ENCODE peak calls at places on chromosomes 12 and 14, in four cellular contexts. One of them, this sample, is unnamed.
A peak's percentile ranks its signal among the peaks of the same experiment; 100 is the strongest.

GRCh38 chr14:93994919-93995682 is 2.0 kb upstream of the CCDC197 start:
- DNase-seq in WTC11: peak; percentile 36
- DNase-seq in NB4: no peak
- DNase-seq in fibroblast of pulmonary artery: peak; percentile 45
- DNase-seq in this sample: peak; percentile 71

GRCh38 chr12:87871061-87871460 is 158.1 kb downstream of the C12orf50 start:
- DNase-seq in WTC11: no peak
- DNase-seq in NB4: no peak
- DNase-seq in fibroblast of pulmonary artery: peak; percentile 31
- DNase-seq in this sample: no peak

GRCh38 chr12:117361312-117361670 is at the start of gene NOS1:
- DNase-seq in WTC11: peak; percentile 45
- DNase-seq in NB4: no peak
- DNase-seq in fibroblast of pulmonary artery: no peak
- DNase-seq in this sample: no peak

GRCh38 chr12:78229491-78230209 is 399.0 kb downstream of the NAV3 start:
- DNase-seq in WTC11: peak; percentile 69
- DNase-seq in NB4: peak; percentile 59
- DNase-seq in fibroblast of pulmonary artery: peak; percentile 59
- DNase-seq in this sample: peak; percentile 55

GRCh38 chr12:132575661-132576060 is 34.7 kb downstream of the LRCOL1 start:
- DNase-seq in WTC11: no peak
- DNase-seq in NB4: no peak
- DNase-seq in fibroblast of pulmonary artery: no peak
- DNase-seq in this sample: no peak

GRCh38 chr14:21985081-21985480 is 311.5 kb upstream of the OR4E1 start:
- DNase-seq in WTC11: no peak
- DNase-seq in NB4: no peak
- DNase-seq in fibroblast of pulmonary artery: no peak
- DNase-seq in this sample: no peak

GRCh38 chr12:34402228-34402898 is 380.1 kb downstream of the ALG10 start:
- DNase-seq in WTC11: no peak
- DNase-seq in NB4: no peak
- DNase-seq in fibroblast of pulmonary artery: no peak
- DNase-seq in this sample: no peak

GRCh38 chr12:108468149-108468968 is 46.7 kb upstream of the FICD start:
- DNase-seq in WTC11: no peak
- DNase-seq in NB4: peak; percentile 54
- DNase-seq in fibroblast of pulmonary artery: peak; percentile 55
- DNase-seq in this sample: peak; percentile 18

GRCh38 chr14:104863131-104863862 is 1.8 kb upstream of the CEP170B start:
- DNase-seq in WTC11: no peak
- DNase-seq in NB4: no peak
- DNase-seq in fibroblast of pulmonary artery: no peak
- DNase-seq in this sample: no peak

GRCh38 chr12:32100361-32100760 is 6.3 kb upstream of the BICD1 start:
- DNase-seq in WTC11: no peak
- DNase-seq in NB4: no peak
- DNase-seq in fibroblast of pulmonary artery: no peak
- DNase-seq in this sample: no peak

GRCh38 chr14:102723650-102724049 is 53.6 kb upstream of the TRAF3 start:
- DNase-seq in WTC11: no peak
- DNase-seq in NB4: no peak
- DNase-seq in fibroblast of pulmonary artery: no peak
- DNase-seq in this sample: no peak

GRCh38 chr12:69583203-69583602 is 2.1 kb upstream of the CCT2 start:
- DNase-seq in WTC11: peak; percentile 44
- DNase-seq in NB4: peak; percentile 60
- DNase-seq in fibroblast of pulmonary artery: no peak
- DNase-seq in this sample: peak; percentile 40

GRCh38 chr12:67320614-67321305 is 51.6 kb downstream of the CAND1 start:
- DNase-seq in WTC11: no peak
- DNase-seq in NB4: no peak
- DNase-seq in fibroblast of pulmonary artery: peak; percentile 17
- DNase-seq in this sample: no peak

GRCh38 chr14:90624228-90624627 is 192.0 kb downstream of the TTC7B start:
- DNase-seq in WTC11: no peak
- DNase-seq in NB4: peak; percentile 81
- DNase-seq in fibroblast of pulmonary artery: peak; percentile 17
- DNase-seq in this sample: peak; percentile 63

GRCh38 chr14:105477659-105478623 is 3.3 kb downstream of the CRIP2 start:
- DNase-seq in WTC11: no peak
- DNase-seq in NB4: peak; percentile 24
- DNase-seq in fibroblast of pulmonary artery: no peak
- DNase-seq in this sample: no peak

GRCh38 chr12:52215587-52216031 is 17.4 kb upstream of the KRT7 start:
- DNase-seq in WTC11: no peak
- DNase-seq in NB4: peak; percentile 13
- DNase-seq in fibroblast of pulmonary artery: no peak
- DNase-seq in this sample: no peak

GRCh38 chr12:4934651-4935050 is 24.9 kb downstream of the KCNA1 start:
- DNase-seq in WTC11: no peak
- DNase-seq in NB4: no peak
- DNase-seq in fibroblast of pulmonary artery: no peak
- DNase-seq in this sample: no peak

GRCh38 chr12:109714141-109714912 is 702 bp downstream of the FAM222A start:
- DNase-seq in WTC11: peak; percentile 78
- DNase-seq in NB4: peak; percentile 84
- DNase-seq in fibroblast of pulmonary artery: peak; percentile 42
- DNase-seq in this sample: no peak

GRCh38 chr14:95359974-95360826 is 40.5 kb upstream of the CLMN start:
- DNase-seq in WTC11: peak; percentile 68
- DNase-seq in NB4: no peak
- DNase-seq in fibroblast of pulmonary artery: no peak
- DNase-seq in this sample: no peak

GRCh38 chr14:68771631-68772030 is 21.2 kb downstream of the ZFP36L1 start:
- DNase-seq in WTC11: no peak
- DNase-seq in NB4: no peak
- DNase-seq in fibroblast of pulmonary artery: no peak
- DNase-seq in this sample: no peak

GRCh38 chr14:57982802-57983201 is 116.9 kb upstream of the SLC35F4 start:
- DNase-seq in WTC11: peak; percentile 22
- DNase-seq in NB4: no peak
- DNase-seq in fibroblast of pulmonary artery: peak; percentile 1
- DNase-seq in this sample: no peak

GRCh38 chr12:110453569-110454296 is 3.6 kb upstream of the ARPC3 start:
- DNase-seq in WTC11: no peak
- DNase-seq in NB4: no peak
- DNase-seq in fibroblast of pulmonary artery: no peak
- DNase-seq in this sample: no peak

GRCh38 chr12:31498424-31498823 is 92.5 kb downstream of the DENND5B start:
- DNase-seq in WTC11: no peak
- DNase-seq in NB4: no peak
- DNase-seq in fibroblast of pulmonary artery: no peak
- DNase-seq in this sample: no peak

GRCh38 chr14:69242311-69243224 is 17.4 kb upstream of the GALNT16 start:
- DNase-seq in WTC11: peak; percentile 67
- DNase-seq in NB4: peak; percentile 64
- DNase-seq in fibroblast of pulmonary artery: peak; percentile 83
- DNase-seq in this sample: peak; percentile 76

GRCh38 chr14:34713681-34714319 is 593 bp downstream of the CFL2 start:
- DNase-seq in WTC11: no peak
- DNase-seq in NB4: peak; percentile 45
- DNase-seq in fibroblast of pulmonary artery: peak; percentile 67
- DNase-seq in this sample: peak; percentile 80

DNA sequence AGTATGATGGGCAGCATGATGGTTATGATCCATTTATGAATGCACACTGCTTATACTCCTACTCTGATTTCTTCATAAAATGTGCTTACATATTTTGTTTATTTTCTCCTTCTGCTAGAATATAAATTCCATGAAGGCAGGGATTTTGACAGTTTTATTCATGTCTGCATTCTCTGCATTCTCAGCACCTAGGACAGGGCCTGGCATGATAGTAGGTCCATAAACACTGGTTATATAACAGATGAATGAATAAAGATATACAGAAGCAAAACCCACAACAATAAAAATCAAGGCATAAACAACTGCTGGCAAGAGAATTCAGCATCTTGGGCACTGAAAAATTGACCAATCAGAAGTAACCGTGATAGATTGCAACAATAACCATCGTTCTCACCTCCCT is 115.4 kb downstream of the WIF1 start:
- DNase-seq in WTC11: no peak
- DNase-seq in NB4: no peak
- DNase-seq in fibroblast of pulmonary artery: no peak
- DNase-seq in this sample: no peak
- TF ChIP-seq CTCF in WTC11: no peak
- TF ChIP-seq CTCF in NB4: no peak
- TF ChIP-seq CTCF in fibroblast of pulmonary artery: no peak
- TF ChIP-seq CTCF in this sample: no peak

GRCh38 chr12:96986883-96987523 is 79.9 kb downstream of the NEDD1 start:
- DNase-seq in WTC11: no peak
- DNase-seq in NB4: peak; percentile 45
- DNase-seq in fibroblast of pulmonary artery: peak; percentile 50
- DNase-seq in this sample: peak; percentile 7
- TF ChIP-seq CTCF in WTC11: peak; percentile 28
- TF ChIP-seq CTCF in NB4: peak; percentile 65
- TF ChIP-seq CTCF in fibroblast of pulmonary artery: peak; percentile 60
- TF ChIP-seq CTCF in this sample: peak; percentile 82

GRCh38 chr14:49549446-49549845 is 36.7 kb downstream of the RPS29 start:
- DNase-seq in WTC11: no peak
- DNase-seq in NB4: no peak
- DNase-seq in fibroblast of pulmonary artery: no peak
- DNase-seq in this sample: no peak

GRCh38 chr14:49551569-49551968 is 34.6 kb downstream of the RPS29 start:
- DNase-seq in WTC11: no peak
- DNase-seq in NB4: no peak
- DNase-seq in fibroblast of pulmonary artery: no peak
- DNase-seq in this sample: no peak

GRCh38 chr14:49552630-49553029 is 33.5 kb downstream of the RPS29 start:
- DNase-seq in WTC11: no peak
- DNase-seq in NB4: no peak
- DNase-seq in fibroblast of pulmonary artery: no peak
- DNase-seq in this sample: no peak

GRCh38 chr14:49549881-49550280 is 36.3 kb downstream of the RPS29 start:
- DNase-seq in WTC11: peak; percentile 54
- DNase-seq in NB4: no peak
- DNase-seq in fibroblast of pulmonary artery: no peak
- DNase-seq in this sample: peak; percentile 46

DNA sequence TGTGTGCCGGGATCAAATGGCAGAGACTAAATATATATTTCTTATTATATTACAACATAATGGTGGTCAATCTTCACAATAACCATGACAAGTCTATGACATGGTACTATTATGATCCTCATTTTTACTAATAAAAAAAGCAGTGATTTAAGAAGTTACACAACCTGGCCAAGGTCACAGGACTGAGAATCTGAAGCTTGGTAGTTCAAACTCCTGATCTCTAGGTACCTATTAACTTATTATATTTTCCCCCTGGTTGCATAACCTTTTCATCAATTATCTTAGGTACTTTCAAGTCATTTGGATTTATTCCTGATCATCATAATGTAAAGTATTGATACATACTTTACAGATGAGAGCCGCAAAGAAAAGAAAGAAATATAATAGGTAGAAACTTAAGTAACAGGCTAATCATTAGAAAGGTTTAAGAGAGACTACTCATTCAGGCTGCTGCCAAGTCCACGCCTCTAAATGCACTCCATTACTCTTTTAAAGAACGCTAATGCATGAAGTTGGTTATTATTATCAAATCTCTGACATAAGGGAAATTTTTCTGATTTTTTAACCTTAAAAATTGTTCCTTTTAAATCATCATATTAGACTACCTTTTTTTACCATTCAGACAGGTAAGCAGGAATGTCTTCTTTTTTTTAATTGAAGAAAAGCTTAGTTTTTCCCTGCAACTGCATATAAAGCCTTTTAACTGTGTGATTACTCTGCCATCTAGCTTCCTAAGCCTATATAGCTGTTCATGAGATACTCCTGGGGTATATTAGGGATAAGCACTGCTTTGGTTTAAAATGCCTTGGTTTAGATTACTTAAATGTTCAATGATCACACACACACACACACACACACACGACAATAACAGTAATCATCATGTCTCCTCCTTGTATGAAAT is 35.6 kb downstream of the RPS29 start:
- DNase-seq in WTC11: no peak
- DNase-seq in NB4: peak; percentile 11
- DNase-seq in fibroblast of pulmonary artery: peak; percentile 33
- DNase-seq in this sample: peak; percentile 23
- TF ChIP-seq CTCF in WTC11: no peak
- TF ChIP-seq CTCF in NB4: no peak
- TF ChIP-seq CTCF in fibroblast of pulmonary artery: peak; percentile 48
- TF ChIP-seq CTCF in this sample: peak; percentile 46

GRCh38 chr12:131139363-131140068 is 185.8 kb downstream of the ADGRD1 start:
- DNase-seq in WTC11: no peak
- DNase-seq in NB4: no peak
- DNase-seq in fibroblast of pulmonary artery: no peak
- DNase-seq in this sample: no peak

GRCh38 chr12:131137009-131137835 is 183.5 kb downstream of the ADGRD1 start:
- DNase-seq in WTC11: no peak
- DNase-seq in NB4: peak; percentile 34
- DNase-seq in fibroblast of pulmonary artery: no peak
- DNase-seq in this sample: no peak

GRCh38 chr12:131136539-131136872 is 182.8 kb downstream of the ADGRD1 start:
- DNase-seq in WTC11: no peak
- DNase-seq in NB4: no peak
- DNase-seq in fibroblast of pulmonary artery: no peak
- DNase-seq in this sample: no peak

GRCh38 chr12:131138638-131139362 is 185.1 kb downstream of the ADGRD1 start:
- DNase-seq in WTC11: no peak
- DNase-seq in NB4: no peak
- DNase-seq in fibroblast of pulmonary artery: no peak
- DNase-seq in this sample: no peak

GRCh38 chr12:131137836-131138637 is 184.3 kb downstream of the ADGRD1 start:
- DNase-seq in WTC11: no peak
- DNase-seq in NB4: peak; percentile 95
- DNase-seq in fibroblast of pulmonary artery: no peak
- DNase-seq in this sample: no peak
- TF ChIP-seq CTCF in WTC11: no peak
- TF ChIP-seq CTCF in NB4: peak; percentile 45
- TF ChIP-seq CTCF in fibroblast of pulmonary artery: no peak
- TF ChIP-seq CTCF in this sample: no peak